ENCODE peak calls at places on chromosomes 13 and 19, in five cellular contexts. Z is WTC11, Q is neural progenitor cell, U is uterus, R is NCI-H345. E is an unnamed sample.
A peak's percentile ranks its signal among the peaks of the same experiment; 100 is the strongest.

GRCh38 chr19:10694706-10695105 is 6.5 kb upstream of the QTRT1 start:
- DNase-seq in Z (no peak), R (no peak), U (no peak), Q (no peak), E (no peak)

GRCh38 chr13:48400090-48400694 is 12.7 kb downstream of the LPAR6 start:
- DNase-seq in Q (no peak), R (no peak), U (no peak), Z (no peak), E (no peak)

GRCh38 chr13:32205426-32206096 is 109.6 kb downstream of the ZAR1L start:
- DNase-seq in Z (no peak), U (no peak), R (peak; percentile 16), Q (no peak), E (no peak)

GRCh38 chr19:2226051-2226839 is 9.9 kb downstream of the PLEKHJ1 start:
- DNase-seq in R (no peak), Z (no peak), Q (no peak), U (no peak), E (no peak)

GRCh38 chr19:47019431-47020041 is at the start of gene NPAS1:
- DNase-seq in Z (peak; percentile 54), R (no peak), U (no peak), Q (peak; percentile 63), E (no peak)

GRCh38 chr19:14398563-14398962 is 17.3 kb downstream of the ADGRE5 start:
- DNase-seq in R (no peak), Z (no peak), U (no peak), Q (no peak), E (no peak)

GRCh38 chr19:3509566-3509989 is 3.5 kb downstream of the FZR1 start:
- DNase-seq in U (no peak), R (no peak), Z (no peak), Q (no peak), E (no peak)

GRCh38 chr13:79448413-79448812 is 32.5 kb upstream of the NDFIP2 start:
- DNase-seq in R (no peak), Z (no peak), Q (no peak), U (no peak), E (no peak)

GRCh38 chr19:33098023-33098652 is 17.2 kb downstream of the GPATCH1 start:
- DNase-seq in U (no peak), Z (no peak), R (no peak), Q (no peak), E (peak; percentile 58)

GRCh38 chr19:19027228-19027627 is 6.1 kb downstream of the SUGP2 start:
- DNase-seq in U (no peak), R (no peak), Z (no peak), Q (no peak), E (no peak)

GRCh38 chr13:58680115-58680514 is 1048.6 kb downstream of the PCDH17 start:
- DNase-seq in U (no peak), Z (no peak), Q (peak; percentile 48), R (no peak), E (no peak)

GRCh38 chr19:41403181-41403970 is 5.8 kb downstream of the BCKDHA start:
- DNase-seq in Z (no peak), R (no peak), Q (no peak), U (no peak), E (no peak)

GRCh38 chr19:38383184-38383583 is 4.7 kb downstream of the GGN start:
- DNase-seq in R (no peak), Q (no peak), Z (no peak), U (no peak), E (no peak)

GRCh38 chr13:106205871-106206270 is 329.6 kb downstream of the EFNB2 start:
- DNase-seq in R (no peak), Q (no peak), Z (no peak), U (no peak), E (no peak)

GRCh38 chr19:32910874-32911273 is 41.3 kb upstream of the SLC7A9 start:
- DNase-seq in R (no peak), Z (no peak), U (no peak), Q (no peak), E (no peak)

GRCh38 chr19:34664870-34665269 is 12.1 kb downstream of the SCGB2B2 start:
- DNase-seq in Z (no peak), Q (no peak), R (no peak), U (no peak), E (no peak)

GRCh38 chr13:40453666-40454030 is 212.8 kb downstream of the FOXO1 start:
- DNase-seq in U (no peak), Q (no peak), R (no peak), Z (no peak), E (no peak)

GRCh38 chr19:40139533-40140287 is 49.0 kb upstream of the ZNF780A start:
- DNase-seq in Q (peak; percentile 62), Z (no peak), R (peak; percentile 80), U (no peak), E (peak; percentile 45)

GRCh38 chr19:42191855-42192254 is 25.6 kb downstream of the DEDD2 start:
- DNase-seq in U (no peak), R (peak; percentile 87), Z (no peak), Q (no peak), E (no peak)

GRCh38 chr13:84896128-84896527 is 903.1 kb downstream of the SLITRK6 start:
- DNase-seq in Z (peak; percentile 47), Q (peak; percentile 52), R (peak; percentile 62), U (no peak), E (peak; percentile 22)